ENCODE peak calls at places on chromosomes 6 and 20, in five cellular contexts. I is AG09309, R is H4, A is HEK293T, H is COR-L47. Z is an unnamed sample.

GRCh38 chr20:58712116-58712822 is 19.7 kb downstream of the NPEPL1 start:
- DNase-seq in A (no peak), I (no peak), R (no peak), H (no peak), Z (no peak)

GRCh38 chr6:111663692-111664564 is 58.2 kb upstream of the TRAF3IP2 start:
- DNase-seq in A (no peak), R (no peak), I (no peak), H (no peak), Z (peak)

GRCh38 chr6:131372535-131372934 is 200.5 kb upstream of the ARG1 start:
- DNase-seq in H (no peak), R (no peak), A (no peak), I (peak), Z (no peak)

GRCh38 chr6:107800564-107801164 is 23.4 kb downstream of the SCML4 start:
- DNase-seq in R (no peak), I (no peak), A (no peak), H (no peak), Z (no peak)

GRCh38 chr20:56187791-56188190 is 60.7 kb upstream of the MC3R start:
- DNase-seq in I (no peak), H (peak), R (peak), A (no peak), Z (no peak)

GRCh38 chr6:144259988-144260387 is 25.1 kb upstream of the UTRN start:
- DNase-seq in H (no peak), R (no peak), I (peak), A (no peak), Z (no peak)

GRCh38 chr20:3221398-3222226 is 12.3 kb downstream of the ITPA start:
- DNase-seq in A (no peak), H (no peak), R (no peak), I (no peak), Z (no peak)

GRCh38 chr20:31678389-31679356 is 41.0 kb downstream of the COX4I2 start:
- DNase-seq in A (no peak), H (no peak), I (no peak), R (no peak), Z (peak)

GRCh38 chr6:2919401-2919800 is 16.3 kb upstream of the SERPINB9 start:
- DNase-seq in A (no peak), H (no peak), R (no peak), I (no peak), Z (no peak)

GRCh38 chr6:166736606-166737005 is 109.6 kb upstream of the RPS6KA2 start:
- DNase-seq in I (peak), H (no peak), R (no peak), A (no peak), Z (no peak)

GRCh38 chr6:124294572-124294971 is 490.9 kb downstream of the NKAIN2 start:
- DNase-seq in A (no peak), R (no peak), H (no peak), I (no peak), Z (no peak)

GRCh38 chr6:157293780-157294179 is 29.5 kb downstream of the TMEM242 start:
- DNase-seq in R (no peak), I (no peak), A (no peak), H (no peak), Z (no peak)

GRCh38 chr6:33683051-33683571 is 28.4 kb downstream of the UQCC2 start:
- DNase-seq in A (no peak), I (no peak), H (no peak), R (no peak), Z (no peak)

GRCh38 chr6:168711049-168711640 is 270.2 kb downstream of the SMOC2 start:
- DNase-seq in H (no peak), R (no peak), I (no peak), A (peak), Z (no peak)

GRCh38 chr6:146990821-146991798 is 213.1 kb upstream of the STXBP5 start:
- DNase-seq in A (no peak), H (no peak), R (no peak), I (no peak), Z (no peak)

GRCh38 chr6:114364295-114364694 is 21.5 kb upstream of the HS3ST5 start:
- DNase-seq in H (no peak), R (peak), I (no peak), A (no peak), Z (no peak)

GRCh38 chr20:31617432-31618104 is 12.5 kb downstream of the ID1 start:
- DNase-seq in A (no peak), I (no peak), H (no peak), R (no peak), Z (no peak)

GRCh38 chr6:151627689-151628444 is 134.1 kb downstream of the CCDC170 start:
- DNase-seq in H (peak), R (no peak), I (no peak), A (no peak), Z (no peak)

GRCh38 chr6:139186242-139186641 is 51.4 kb downstream of the HECA start:
- DNase-seq in I (no peak), A (no peak), R (no peak), H (no peak), Z (no peak)

GRCh38 chr6:4354181-4354580 is 218.8 kb upstream of the ECI2 start:
- DNase-seq in I (no peak), R (no peak), H (no peak), A (no peak), Z (no peak)

GRCh38 chr6:155543141-155543870 is 87.7 kb upstream of the NOX3 start:
- DNase-seq in R (no peak), A (no peak), I (no peak), H (no peak), Z (no peak)

GRCh38 chr6:97052152-97052787 is 127.7 kb downstream of the KLHL32 start:
- DNase-seq in H (peak), R (no peak), A (no peak), I (no peak), Z (no peak)